ENCODE peak calls at places on chromosomes 1 and 21, in four cellular contexts. One of them, this sample, is unnamed.

GRCh38 chr1:162629651-162630050 is 2.6 kb upstream of the DDR2 start:
- DNase-seq in AG10803: peak
- DNase-seq in kidney epithelial cell: no peak
- DNase-seq in lung: no peak
- DNase-seq in this sample: no peak

GRCh38 chr21:33078907-33079582 is 9.1 kb downstream of the OLIG1 start:
- DNase-seq in kidney epithelial cell: peak
- DNase-seq in lung: no peak
- DNase-seq in AG10803: peak
- DNase-seq in this sample: peak

GRCh38 chr1:53930932-53931331 is 14.6 kb downstream of the IFT25 start:
- DNase-seq in kidney epithelial cell: no peak
- DNase-seq in lung: no peak
- DNase-seq in AG10803: no peak
- DNase-seq in this sample: no peak

GRCh38 chr21:45558044-45558721 is 15.9 kb upstream of the SLC19A1 start:
- DNase-seq in lung: no peak
- DNase-seq in kidney epithelial cell: no peak
- DNase-seq in AG10803: no peak
- DNase-seq in this sample: no peak

GRCh38 chr1:30009720-30010119 is 713.7 kb downstream of the MATN1 start:
- DNase-seq in lung: no peak
- DNase-seq in kidney epithelial cell: no peak
- DNase-seq in AG10803: no peak
- DNase-seq in this sample: no peak

GRCh38 chr1:58290685-58291372 is 255.7 kb downstream of the OMA1 start:
- DNase-seq in kidney epithelial cell: peak
- DNase-seq in AG10803: peak
- DNase-seq in lung: no peak
- DNase-seq in this sample: no peak

GRCh38 chr1:212098340-212098739 is 62.8 kb downstream of the DTL start:
- DNase-seq in lung: no peak
- DNase-seq in AG10803: no peak
- DNase-seq in kidney epithelial cell: no peak
- DNase-seq in this sample: no peak

GRCh38 chr21:43958364-43959158 is 53.5 kb upstream of the TRAPPC10 start:
- DNase-seq in kidney epithelial cell: no peak
- DNase-seq in AG10803: no peak
- DNase-seq in lung: no peak
- DNase-seq in this sample: no peak

GRCh38 chr21:31447477-31447876 is 103.4 kb upstream of the TIAM1 start:
- DNase-seq in kidney epithelial cell: no peak
- DNase-seq in lung: no peak
- DNase-seq in AG10803: peak
- DNase-seq in this sample: no peak

GRCh38 chr1:66265796-66266195 is 268.2 kb upstream of the SGIP1 start:
- DNase-seq in kidney epithelial cell: no peak
- DNase-seq in AG10803: peak
- DNase-seq in lung: no peak
- DNase-seq in this sample: no peak

GRCh38 chr1:231558711-231559205 is 30.3 kb downstream of the TSNAX start:
- DNase-seq in AG10803: no peak
- DNase-seq in kidney epithelial cell: no peak
- DNase-seq in lung: no peak
- DNase-seq in this sample: no peak

GRCh38 chr1:6794164-6794563 is 8.9 kb downstream of the CAMTA1 start:
- DNase-seq in lung: no peak
- DNase-seq in AG10803: peak
- DNase-seq in kidney epithelial cell: no peak
- DNase-seq in this sample: no peak

GRCh38 chr1:91792393-91793032 is 93.4 kb downstream of the TGFBR3 start:
- DNase-seq in AG10803: no peak
- DNase-seq in kidney epithelial cell: no peak
- DNase-seq in lung: no peak
- DNase-seq in this sample: no peak
- TF ChIP-seq CTCF in AG10803: no peak
- TF ChIP-seq CTCF in kidney epithelial cell: no peak
- TF ChIP-seq CTCF in lung: no peak
- TF ChIP-seq CTCF in this sample: no peak

DNA sequence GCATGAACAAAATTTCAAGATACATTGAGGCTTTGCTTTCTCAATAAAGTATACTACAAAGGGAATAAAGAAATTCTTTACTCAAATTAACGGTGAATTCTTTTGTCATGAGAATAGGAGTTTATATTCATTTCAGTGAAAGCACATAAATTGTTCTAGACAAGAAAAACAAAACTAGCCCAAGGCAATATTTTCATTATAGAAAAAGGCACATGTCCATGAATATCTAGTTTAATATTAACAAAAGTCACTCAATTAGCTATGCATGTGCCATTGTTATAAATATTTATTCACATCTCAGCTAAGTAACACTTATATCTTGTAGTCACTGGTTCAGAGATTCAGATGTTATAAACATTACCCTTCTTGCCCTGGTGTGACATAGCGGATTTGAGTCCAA is 369.3 kb downstream of the GPATCH2 start:
- DNase-seq in kidney epithelial cell: no peak
- DNase-seq in lung: no peak
- DNase-seq in AG10803: no peak
- DNase-seq in this sample: no peak
- TF ChIP-seq CTCF in kidney epithelial cell: no peak
- TF ChIP-seq CTCF in lung: no peak
- TF ChIP-seq CTCF in AG10803: no peak
- TF ChIP-seq CTCF in this sample: no peak

DNA sequence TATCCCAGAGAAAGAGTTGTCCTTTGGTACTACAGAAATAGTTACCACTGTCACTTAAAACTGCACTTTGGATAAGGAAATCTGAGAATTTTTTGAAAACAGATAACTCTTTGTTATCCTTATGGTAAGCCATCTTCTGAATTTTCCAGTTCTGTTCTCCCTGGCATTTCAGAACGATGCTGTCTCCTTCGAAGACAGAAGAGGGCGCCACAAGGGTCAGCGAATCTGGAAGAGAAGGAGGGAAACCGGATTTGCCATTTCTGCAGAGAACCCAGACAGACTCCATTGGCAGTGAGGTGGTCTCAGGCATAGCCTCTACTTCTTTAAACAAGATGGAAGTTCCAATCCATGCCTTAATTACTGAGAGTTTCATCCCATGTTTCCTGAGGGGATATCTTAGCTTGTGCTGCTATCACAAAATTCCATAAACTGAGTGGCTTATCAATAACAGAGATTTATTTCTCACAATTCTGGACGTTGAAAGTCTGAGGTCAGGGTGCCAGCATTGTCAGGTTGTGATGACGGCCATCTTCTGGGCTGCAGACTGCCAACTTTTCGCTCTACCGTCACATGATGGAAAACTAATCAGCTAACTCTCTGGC is 6.4 kb downstream of the FCRL2 start:
- DNase-seq in lung: no peak
- DNase-seq in kidney epithelial cell: no peak
- DNase-seq in AG10803: no peak
- DNase-seq in this sample: no peak
- TF ChIP-seq CTCF in lung: no peak
- TF ChIP-seq CTCF in kidney epithelial cell: peak
- TF ChIP-seq CTCF in AG10803: peak
- TF ChIP-seq CTCF in this sample: no peak

DNA sequence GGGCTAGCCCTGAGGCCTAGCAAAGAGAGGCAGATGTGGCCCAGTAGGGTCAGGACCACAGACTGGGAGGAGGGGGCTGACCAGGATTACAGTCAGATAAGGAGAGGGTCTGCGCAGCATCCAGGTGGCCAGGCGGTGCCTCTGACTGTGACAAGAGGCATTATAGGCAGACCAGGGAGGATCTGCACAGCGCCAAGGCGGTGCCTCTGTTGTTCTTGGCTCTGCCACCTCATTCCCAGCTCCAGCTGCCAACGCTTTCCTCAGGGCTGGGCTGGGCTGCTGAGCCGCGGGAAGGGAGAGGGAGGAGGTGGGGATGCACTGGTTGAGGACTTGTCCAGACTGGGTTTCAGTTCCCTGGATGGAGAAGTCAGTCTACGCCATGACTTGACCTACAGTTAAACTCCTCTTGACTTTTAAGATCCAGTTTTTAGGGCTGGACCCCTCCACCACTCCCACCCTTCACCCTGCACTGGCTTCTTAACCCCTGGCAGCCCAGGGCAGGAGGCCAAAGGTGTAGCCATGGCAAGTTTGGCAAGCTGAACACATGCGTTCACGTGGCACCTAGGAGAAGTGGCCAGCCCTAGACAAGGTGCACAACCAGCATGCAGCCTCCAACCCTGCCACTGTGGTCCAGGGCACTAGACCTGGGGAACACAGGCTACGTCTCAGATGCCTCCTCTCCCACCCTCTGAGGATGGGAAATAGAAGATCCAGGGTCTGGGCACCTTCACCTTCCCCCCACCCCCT is 4.5 kb upstream of the CRABP2 start:
- DNase-seq in kidney epithelial cell: no peak
- DNase-seq in AG10803: peak
- DNase-seq in lung: peak
- DNase-seq in this sample: no peak
- TF ChIP-seq CTCF in kidney epithelial cell: no peak
- TF ChIP-seq CTCF in AG10803: no peak
- TF ChIP-seq CTCF in lung: no peak
- TF ChIP-seq CTCF in this sample: no peak

GRCh38 chr1:24385160-24385939 is 28.2 kb downstream of the STPG1 start:
- DNase-seq in AG10803: peak
- DNase-seq in lung: peak
- DNase-seq in kidney epithelial cell: no peak
- DNase-seq in this sample: no peak
- TF ChIP-seq CTCF in AG10803: peak
- TF ChIP-seq CTCF in lung: no peak
- TF ChIP-seq CTCF in kidney epithelial cell: peak
- TF ChIP-seq CTCF in this sample: peak

GRCh38 chr1:223811634-223812101 is 34.1 kb downstream of the TP53BP2 start:
- DNase-seq in AG10803: peak
- DNase-seq in kidney epithelial cell: no peak
- DNase-seq in lung: no peak
- DNase-seq in this sample: no peak
- TF ChIP-seq CTCF in AG10803: peak
- TF ChIP-seq CTCF in kidney epithelial cell: peak
- TF ChIP-seq CTCF in lung: peak
- TF ChIP-seq CTCF in this sample: peak

GRCh38 chr1:173568483-173568882 is 34.4 kb downstream of the SLC9C2 start:
- DNase-seq in AG10803: no peak
- DNase-seq in lung: no peak
- DNase-seq in kidney epithelial cell: no peak
- DNase-seq in this sample: no peak

GRCh38 chr1:173561263-173561662 is 41.6 kb downstream of the SLC9C2 start:
- DNase-seq in kidney epithelial cell: no peak
- DNase-seq in lung: no peak
- DNase-seq in AG10803: no peak
- DNase-seq in this sample: no peak

GRCh38 chr1:173560300-173560699 is 42.6 kb downstream of the SLC9C2 start:
- DNase-seq in lung: no peak
- DNase-seq in kidney epithelial cell: no peak
- DNase-seq in AG10803: no peak
- DNase-seq in this sample: no peak

DNA sequence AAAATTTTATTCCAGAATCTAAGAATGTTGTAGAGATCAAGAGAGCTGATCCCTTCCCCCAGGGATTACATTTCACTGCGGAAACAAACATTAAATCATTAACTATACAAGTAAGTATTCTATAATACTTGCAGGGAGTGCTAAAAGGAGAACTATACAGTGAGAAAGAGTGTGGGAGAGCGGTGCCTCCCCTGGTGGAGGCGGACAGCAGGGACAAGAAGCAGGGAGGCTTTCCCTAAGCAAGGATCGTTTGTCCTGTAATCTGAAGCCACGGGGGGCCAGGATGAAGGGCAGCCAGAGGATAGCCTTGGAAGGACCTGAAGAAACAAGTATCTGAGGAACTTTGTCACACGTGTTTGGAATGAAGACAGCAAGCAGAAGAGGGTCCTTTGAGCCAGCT is 40.1 kb downstream of the SLC9C2 start:
- DNase-seq in lung: no peak
- DNase-seq in kidney epithelial cell: no peak
- DNase-seq in AG10803: no peak
- DNase-seq in this sample: no peak
- TF ChIP-seq CTCF in lung: no peak
- TF ChIP-seq CTCF in kidney epithelial cell: peak
- TF ChIP-seq CTCF in AG10803: no peak
- TF ChIP-seq CTCF in this sample: no peak

GRCh38 chr1:1573843-1574720 is 581 bp downstream of the SSU72 start:
- DNase-seq in AG10803: peak
- DNase-seq in kidney epithelial cell: no peak
- DNase-seq in lung: peak
- DNase-seq in this sample: no peak
- TF ChIP-seq CTCF in AG10803: peak
- TF ChIP-seq CTCF in kidney epithelial cell: peak
- TF ChIP-seq CTCF in lung: no peak
- TF ChIP-seq CTCF in this sample: no peak

This sample was measured in HL-60.